ENCODE peak calls at places on chromosomes 16 and 17, in six cellular contexts. I is astrocyte of the spinal cord; V is MM.1S; S is mucosa of descending colon; P is CD4-positive, alpha-beta T cell; K is transverse colon. B is an unnamed sample.
A peak's percentile ranks its signal among the peaks of the same experiment; 100 is the strongest.

GRCh38 chr16:180101-180920 is at the start of gene HBQ1:
- DNase-seq in I (peak; percentile 11), V (no peak), S (no peak), P (no peak), K (no peak), B (peak; percentile 82)

GRCh38 chr17:57553525-57553924 is 191.6 kb downstream of the CCDC182 start:
- DNase-seq in I (peak; percentile 70), V (no peak), S (no peak), P (no peak), K (no peak), B (no peak)

GRCh38 chr17:80866050-80866793 is 125.4 kb upstream of the CHMP6 start:
- DNase-seq in I (peak; percentile 67), V (peak; percentile 54), S (peak; percentile 40), P (peak; percentile 46), K (peak; percentile 71), B (peak; percentile 76)

GRCh38 chr17:64240741-64241347 is 22.2 kb downstream of the TEX2 start:
- DNase-seq in I (peak; percentile 77), V (no peak), S (no peak), P (no peak), K (peak; percentile 35), B (no peak)

GRCh38 chr16:73026754-73027654 is 20.9 kb downstream of the ZFHX3 start:
- DNase-seq in I (no peak), V (no peak), S (no peak), P (no peak), K (no peak), B (no peak)

GRCh38 chr16:88634141-88634993 is 4.0 kb upstream of the IL17C start:
- DNase-seq in I (no peak), V (peak; percentile 42), S (peak; percentile 88), P (peak; percentile 33), K (peak; percentile 74), B (peak; percentile 83)

GRCh38 chr17:81417049-81417878 is 22.0 kb downstream of the BAHCC1 start:
- DNase-seq in I (peak; percentile 70), V (no peak), S (no peak), P (no peak), K (no peak), B (no peak)

GRCh38 chr17:40363480-40363838 is 1.1 kb downstream of the GJD3 start:
- DNase-seq in I (peak; percentile 37), V (no peak), S (peak; percentile 62), P (no peak), K (peak; percentile 15), B (no peak)

GRCh38 chr17:40191237-40192208 is 14.3 kb downstream of the RAPGEFL1 start:
- DNase-seq in I (peak; percentile 78), V (peak; percentile 75), S (peak; percentile 71), P (peak; percentile 55), K (peak; percentile 77), B (peak; percentile 78)

GRCh38 chr16:79150128-79150527 is 450.4 kb downstream of the MAF start:
- DNase-seq in I (no peak), V (no peak), S (no peak), P (no peak), K (no peak), B (no peak)

GRCh38 chr17:48283907-48284306 is 146.1 kb downstream of the SKAP1 start:
- DNase-seq in I (no peak), V (no peak), S (no peak), P (no peak), K (no peak), B (no peak)

GRCh38 chr17:8320990-8321389 is 10.9 kb downstream of the ARHGEF15 start:
- DNase-seq in I (no peak), V (no peak), S (no peak), P (no peak), K (no peak), B (no peak)

GRCh38 chr16:69712277-69712676 is 14.1 kb downstream of the NQO1 start:
- DNase-seq in I (no peak), V (no peak), S (no peak), P (no peak), K (no peak), B (no peak)

GRCh38 chr17:17999364-18000007 is 26.8 kb downstream of the DRC3 start:
- DNase-seq in I (no peak), V (no peak), S (no peak), P (no peak), K (no peak), B (no peak)

GRCh38 chr16:82156761-82157654 is 13.0 kb downstream of the MPHOSPH6 start:
- DNase-seq in I (peak; percentile 5), V (no peak), S (no peak), P (no peak), K (no peak), B (no peak)

GRCh38 chr16:84115919-84116719 is 623 bp downstream of the MBTPS1 start:
- DNase-seq in I (peak; percentile 40), V (peak; percentile 38), S (no peak), P (peak; percentile 39), K (peak; percentile 62), B (no peak)

GRCh38 chr17:77475012-77475976 is 334.5 kb downstream of the SEC14L1 start:
- DNase-seq in I (peak; percentile 95), V (peak; percentile 39), S (no peak), P (peak; percentile 47), K (no peak), B (no peak)

GRCh38 chr17:78588258-78589030 is 11.2 kb upstream of the DNAH17 start:
- DNase-seq in I (no peak), V (no peak), S (no peak), P (no peak), K (no peak), B (no peak)

GRCh38 chr17:49358638-49359247 is 3.3 kb downstream of the ZNF652 start:
- DNase-seq in I (no peak), V (peak; percentile 82), S (no peak), P (no peak), K (no peak), B (no peak)

GRCh38 chr17:27471321-27472269 is 15.3 kb downstream of the KSR1 start:
- DNase-seq in I (peak; percentile 31), V (peak; percentile 50), S (no peak), P (peak; percentile 41), K (peak; percentile 30), B (no peak)

GRCh38 chr17:76727745-76728456 is 1.3 kb downstream of the METTL23 start:
- DNase-seq in I (no peak), V (peak; percentile 40), S (no peak), P (no peak), K (peak; percentile 28), B (peak; percentile 32)

GRCh38 chr16:83940630-83941378 is 12.2 kb upstream of the OSGIN1 start:
- DNase-seq in I (no peak), V (no peak), S (no peak), P (no peak), K (no peak), B (no peak)

DNA sequence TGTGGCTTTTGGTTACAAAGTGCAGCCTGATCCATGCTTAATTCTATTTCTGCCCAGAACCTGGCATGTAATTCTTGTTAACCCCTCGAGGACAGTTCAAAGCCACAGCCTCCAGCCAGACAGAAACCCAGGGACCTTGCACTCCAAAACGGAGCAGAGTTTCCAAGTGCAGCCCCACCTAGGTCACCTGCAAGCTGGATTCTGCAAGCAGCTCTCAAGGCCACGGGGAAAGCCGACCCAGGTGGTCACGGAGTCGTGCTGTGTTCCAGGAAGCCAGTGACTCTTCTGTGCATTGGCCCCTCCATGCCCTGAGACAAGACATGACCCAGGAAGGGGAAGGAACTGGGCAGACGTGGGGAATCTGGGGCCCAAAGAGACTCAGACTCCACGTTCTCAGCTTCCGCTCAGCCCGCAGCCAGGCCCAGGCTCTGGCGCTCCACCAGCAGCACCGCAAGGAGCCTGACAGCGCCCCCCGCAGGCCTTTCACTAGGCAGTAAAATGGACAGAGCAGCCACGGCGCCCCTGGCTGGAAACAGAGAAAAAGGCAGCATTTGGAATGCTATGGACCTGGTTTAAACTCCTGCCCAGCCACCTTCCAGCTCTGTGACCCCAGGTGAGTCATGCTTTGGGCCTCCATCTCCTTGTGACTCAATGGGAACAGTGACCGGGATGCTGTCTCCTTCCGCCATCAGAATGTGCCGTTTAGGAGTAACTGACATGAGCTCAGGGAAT is 27.3 kb upstream of the GSG1L start:
- DNase-seq in I (peak; percentile 43), V (no peak), S (peak; percentile 28), P (no peak), K (no peak), B (no peak)
- TF ChIP-seq CTCF in I (peak; percentile 37), V (peak; percentile 10), S (no peak), P (no peak), K (no peak), B (no peak)

GRCh38 chr17:1000597-1001490 is 3.9 kb downstream of the TIMM22 start:
- DNase-seq in I (peak; percentile 64), V (no peak), S (peak; percentile 45), P (no peak), K (no peak), B (no peak)
- TF ChIP-seq CTCF in I (no peak), V (no peak), S (no peak), P (no peak), K (no peak), B (no peak)

DNA sequence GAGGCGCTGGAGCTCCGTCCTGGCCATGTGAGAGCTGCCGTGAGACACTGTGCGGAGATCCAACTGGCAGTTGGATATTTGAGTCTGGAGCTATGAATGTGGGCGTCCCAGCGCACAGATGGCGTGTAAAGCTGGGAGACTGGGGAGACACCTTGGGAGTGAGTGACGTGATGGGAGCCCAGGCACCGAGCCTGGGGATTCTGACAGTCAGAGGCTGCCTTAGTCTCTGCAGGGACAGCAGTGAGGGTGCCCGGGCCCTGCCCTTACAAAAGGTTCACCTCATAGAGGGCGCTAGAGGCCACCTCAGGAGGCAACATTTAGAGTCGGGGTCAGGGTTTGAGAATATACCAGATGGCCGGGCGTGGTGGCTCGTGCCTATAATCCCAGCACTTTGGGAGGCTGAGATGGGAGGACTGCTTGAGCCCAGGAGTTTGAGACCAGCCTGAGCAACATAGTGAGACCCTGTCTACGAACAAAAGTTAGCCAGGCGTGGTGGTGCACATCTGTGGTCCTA is 194.1 kb upstream of the GSE1 start:
- DNase-seq in I (no peak), V (no peak), S (peak; percentile 38), P (no peak), K (peak; percentile 7), B (peak; percentile 2)
- TF ChIP-seq CTCF in I (no peak), V (no peak), S (no peak), P (no peak), K (no peak), B (no peak)

GRCh38 chr16:9254863-9255262 is 163.4 kb downstream of the HAPSTR1 start:
- DNase-seq in I (no peak), V (no peak), S (no peak), P (no peak), K (no peak), B (no peak)

GRCh38 chr16:9257843-9258242 is 166.4 kb downstream of the HAPSTR1 start:
- DNase-seq in I (no peak), V (no peak), S (no peak), P (no peak), K (no peak), B (no peak)

GRCh38 chr16:9259914-9260608 is 168.6 kb downstream of the HAPSTR1 start:
- DNase-seq in I (no peak), V (no peak), S (no peak), P (no peak), K (no peak), B (no peak)

GRCh38 chr16:9258423-9259051 is 167.1 kb downstream of the HAPSTR1 start:
- DNase-seq in I (peak; percentile 4), V (peak; percentile 68), S (no peak), P (no peak), K (peak; percentile 18), B (peak; percentile 61)

GRCh38 chr16:9256196-9256595 is 164.8 kb downstream of the HAPSTR1 start:
- DNase-seq in I (no peak), V (peak; percentile 56), S (no peak), P (no peak), K (peak; percentile 32), B (peak; percentile 62)
- TF ChIP-seq CTCF in I (peak; percentile 42), V (peak; percentile 84), S (peak; percentile 43), P (no peak), K (peak; percentile 29), B (peak; percentile 48)

B was measured in nephron progenitor cell.